ENCODE peak calls at places on chromosomes 6 and 20, in nine cellular contexts. One of them, this sample, is unnamed.

GRCh38 chr6:145112711-145113148 is 622.6 kb downstream of the EPM2A start:
- DNase-seq in ovary: no peak
- DNase-seq in psoas muscle: no peak
- DNase-seq in uterus: no peak
- DNase-seq in cardiac muscle cell: no peak
- DNase-seq in WERI-Rb-1: no peak
- DNase-seq in right atrium auricular region: no peak
- DNase-seq in neuronal stem cell: no peak
- DNase-seq in body of pancreas: no peak
- DNase-seq in this sample: no peak

GRCh38 chr6:133977983-133978895 is 25.2 kb downstream of the TBPL1 start:
- DNase-seq in ovary: no peak
- DNase-seq in psoas muscle: no peak
- DNase-seq in uterus: peak
- DNase-seq in cardiac muscle cell: no peak
- DNase-seq in WERI-Rb-1: peak
- DNase-seq in right atrium auricular region: no peak
- DNase-seq in neuronal stem cell: no peak
- DNase-seq in body of pancreas: peak
- DNase-seq in this sample: no peak

GRCh38 chr20:19782669-19783068 is 24.6 kb downstream of the RIN2 start:
- DNase-seq in ovary: no peak
- DNase-seq in psoas muscle: no peak
- DNase-seq in uterus: no peak
- DNase-seq in cardiac muscle cell: no peak
- DNase-seq in WERI-Rb-1: no peak
- DNase-seq in right atrium auricular region: no peak
- DNase-seq in neuronal stem cell: no peak
- DNase-seq in body of pancreas: no peak
- DNase-seq in this sample: no peak

GRCh38 chr20:10137533-10137932 is 81.1 kb upstream of the SNAP25 start:
- DNase-seq in ovary: no peak
- DNase-seq in psoas muscle: no peak
- DNase-seq in uterus: no peak
- DNase-seq in cardiac muscle cell: no peak
- DNase-seq in WERI-Rb-1: no peak
- DNase-seq in right atrium auricular region: no peak
- DNase-seq in neuronal stem cell: no peak
- DNase-seq in body of pancreas: no peak
- DNase-seq in this sample: no peak

GRCh38 chr6:152221806-152222628 is 414.5 kb downstream of the ESR1 start:
- DNase-seq in ovary: no peak
- DNase-seq in psoas muscle: no peak
- DNase-seq in uterus: no peak
- DNase-seq in cardiac muscle cell: no peak
- DNase-seq in WERI-Rb-1: no peak
- DNase-seq in right atrium auricular region: no peak
- DNase-seq in neuronal stem cell: no peak
- DNase-seq in body of pancreas: no peak
- DNase-seq in this sample: no peak

GRCh38 chr6:147287869-147288271 is 83.7 kb downstream of the STXBP5 start:
- DNase-seq in ovary: no peak
- DNase-seq in psoas muscle: no peak
- DNase-seq in uterus: no peak
- DNase-seq in cardiac muscle cell: no peak
- DNase-seq in WERI-Rb-1: no peak
- DNase-seq in right atrium auricular region: no peak
- DNase-seq in neuronal stem cell: no peak
- DNase-seq in body of pancreas: peak
- DNase-seq in this sample: no peak

GRCh38 chr20:37567671-37568588 is 40.3 kb upstream of the BLCAP start:
- DNase-seq in ovary: no peak
- DNase-seq in psoas muscle: peak
- DNase-seq in uterus: no peak
- DNase-seq in cardiac muscle cell: peak
- DNase-seq in WERI-Rb-1: peak
- DNase-seq in right atrium auricular region: peak
- DNase-seq in neuronal stem cell: no peak
- DNase-seq in body of pancreas: no peak
- DNase-seq in this sample: no peak

GRCh38 chr6:46781478-46782378 is 11.5 kb upstream of the MEP1A start:
- DNase-seq in ovary: peak
- DNase-seq in psoas muscle: no peak
- DNase-seq in uterus: peak
- DNase-seq in cardiac muscle cell: peak
- DNase-seq in WERI-Rb-1: peak
- DNase-seq in right atrium auricular region: no peak
- DNase-seq in neuronal stem cell: peak
- DNase-seq in body of pancreas: peak
- DNase-seq in this sample: no peak

GRCh38 chr6:53014034-53014433 is 18.9 kb upstream of the GSTA4 start:
- DNase-seq in ovary: no peak
- DNase-seq in psoas muscle: no peak
- DNase-seq in uterus: no peak
- DNase-seq in cardiac muscle cell: no peak
- DNase-seq in WERI-Rb-1: no peak
- DNase-seq in right atrium auricular region: no peak
- DNase-seq in neuronal stem cell: no peak
- DNase-seq in body of pancreas: no peak
- DNase-seq in this sample: no peak

GRCh38 chr6:53015486-53015885 is 20.4 kb upstream of the GSTA4 start:
- DNase-seq in ovary: no peak
- DNase-seq in psoas muscle: no peak
- DNase-seq in uterus: no peak
- DNase-seq in cardiac muscle cell: no peak
- DNase-seq in WERI-Rb-1: no peak
- DNase-seq in right atrium auricular region: no peak
- DNase-seq in neuronal stem cell: no peak
- DNase-seq in body of pancreas: no peak
- DNase-seq in this sample: no peak

GRCh38 chr6:53014744-53015143 is 19.7 kb upstream of the GSTA4 start:
- DNase-seq in ovary: no peak
- DNase-seq in psoas muscle: no peak
- DNase-seq in uterus: no peak
- DNase-seq in cardiac muscle cell: no peak
- DNase-seq in WERI-Rb-1: no peak
- DNase-seq in right atrium auricular region: no peak
- DNase-seq in neuronal stem cell: no peak
- DNase-seq in body of pancreas: no peak
- DNase-seq in this sample: no peak

GRCh38 chr6:53020005-53020744 is 25.1 kb upstream of the GSTA4 start:
- DNase-seq in ovary: no peak
- DNase-seq in psoas muscle: no peak
- DNase-seq in uterus: no peak
- DNase-seq in cardiac muscle cell: no peak
- DNase-seq in WERI-Rb-1: no peak
- DNase-seq in right atrium auricular region: no peak
- DNase-seq in neuronal stem cell: no peak
- DNase-seq in body of pancreas: no peak
- DNase-seq in this sample: no peak

GRCh38 chr6:53018443-53018842 is 23.4 kb upstream of the GSTA4 start:
- DNase-seq in ovary: no peak
- DNase-seq in psoas muscle: no peak
- DNase-seq in uterus: no peak
- DNase-seq in cardiac muscle cell: no peak
- DNase-seq in WERI-Rb-1: no peak
- DNase-seq in right atrium auricular region: no peak
- DNase-seq in neuronal stem cell: no peak
- DNase-seq in body of pancreas: no peak
- DNase-seq in this sample: no peak
- H3K27ac ChIP-seq in ovary: no peak
- H3K27ac ChIP-seq in psoas muscle: no peak
- H3K27ac ChIP-seq in uterus: no peak
- H3K27ac ChIP-seq in cardiac muscle cell: no peak
- H3K27ac ChIP-seq in WERI-Rb-1: no peak
- H3K27ac ChIP-seq in right atrium auricular region: no peak
- H3K27ac ChIP-seq in neuronal stem cell: no peak
- H3K27ac ChIP-seq in body of pancreas: no peak
- H3K27ac ChIP-seq in this sample: no peak

GRCh38 chr6:48826884-48827701 is 636.0 kb downstream of the MMUT start:
- DNase-seq in ovary: no peak
- DNase-seq in psoas muscle: no peak
- DNase-seq in uterus: no peak
- DNase-seq in cardiac muscle cell: no peak
- DNase-seq in WERI-Rb-1: no peak
- DNase-seq in right atrium auricular region: peak
- DNase-seq in neuronal stem cell: no peak
- DNase-seq in body of pancreas: no peak
- DNase-seq in this sample: no peak
- H3K27ac ChIP-seq in ovary: no peak
- H3K27ac ChIP-seq in psoas muscle: no peak
- H3K27ac ChIP-seq in uterus: no peak
- H3K27ac ChIP-seq in cardiac muscle cell: no peak
- H3K27ac ChIP-seq in WERI-Rb-1: no peak
- H3K27ac ChIP-seq in right atrium auricular region: no peak
- H3K27ac ChIP-seq in neuronal stem cell: no peak
- H3K27ac ChIP-seq in body of pancreas: no peak
- H3K27ac ChIP-seq in this sample: no peak

GRCh38 chr6:6697620-6698019 is 109.1 kb downstream of the LY86 start:
- DNase-seq in ovary: no peak
- DNase-seq in psoas muscle: no peak
- DNase-seq in uterus: peak
- DNase-seq in cardiac muscle cell: no peak
- DNase-seq in WERI-Rb-1: peak
- DNase-seq in right atrium auricular region: no peak
- DNase-seq in neuronal stem cell: no peak
- DNase-seq in body of pancreas: no peak
- DNase-seq in this sample: no peak

GRCh38 chr6:6696867-6697531 is 108.5 kb downstream of the LY86 start:
- DNase-seq in ovary: peak
- DNase-seq in psoas muscle: peak
- DNase-seq in uterus: no peak
- DNase-seq in cardiac muscle cell: peak
- DNase-seq in WERI-Rb-1: peak
- DNase-seq in right atrium auricular region: peak
- DNase-seq in neuronal stem cell: peak
- DNase-seq in body of pancreas: peak
- DNase-seq in this sample: no peak

GRCh38 chr6:6694368-6694780 is 105.9 kb downstream of the LY86 start:
- DNase-seq in ovary: no peak
- DNase-seq in psoas muscle: no peak
- DNase-seq in uterus: no peak
- DNase-seq in cardiac muscle cell: no peak
- DNase-seq in WERI-Rb-1: no peak
- DNase-seq in right atrium auricular region: no peak
- DNase-seq in neuronal stem cell: no peak
- DNase-seq in body of pancreas: no peak
- DNase-seq in this sample: no peak

GRCh38 chr6:6695711-6696048 is 107.2 kb downstream of the LY86 start:
- DNase-seq in ovary: no peak
- DNase-seq in psoas muscle: no peak
- DNase-seq in uterus: no peak
- DNase-seq in cardiac muscle cell: no peak
- DNase-seq in WERI-Rb-1: no peak
- DNase-seq in right atrium auricular region: no peak
- DNase-seq in neuronal stem cell: no peak
- DNase-seq in body of pancreas: no peak
- DNase-seq in this sample: no peak

DNA sequence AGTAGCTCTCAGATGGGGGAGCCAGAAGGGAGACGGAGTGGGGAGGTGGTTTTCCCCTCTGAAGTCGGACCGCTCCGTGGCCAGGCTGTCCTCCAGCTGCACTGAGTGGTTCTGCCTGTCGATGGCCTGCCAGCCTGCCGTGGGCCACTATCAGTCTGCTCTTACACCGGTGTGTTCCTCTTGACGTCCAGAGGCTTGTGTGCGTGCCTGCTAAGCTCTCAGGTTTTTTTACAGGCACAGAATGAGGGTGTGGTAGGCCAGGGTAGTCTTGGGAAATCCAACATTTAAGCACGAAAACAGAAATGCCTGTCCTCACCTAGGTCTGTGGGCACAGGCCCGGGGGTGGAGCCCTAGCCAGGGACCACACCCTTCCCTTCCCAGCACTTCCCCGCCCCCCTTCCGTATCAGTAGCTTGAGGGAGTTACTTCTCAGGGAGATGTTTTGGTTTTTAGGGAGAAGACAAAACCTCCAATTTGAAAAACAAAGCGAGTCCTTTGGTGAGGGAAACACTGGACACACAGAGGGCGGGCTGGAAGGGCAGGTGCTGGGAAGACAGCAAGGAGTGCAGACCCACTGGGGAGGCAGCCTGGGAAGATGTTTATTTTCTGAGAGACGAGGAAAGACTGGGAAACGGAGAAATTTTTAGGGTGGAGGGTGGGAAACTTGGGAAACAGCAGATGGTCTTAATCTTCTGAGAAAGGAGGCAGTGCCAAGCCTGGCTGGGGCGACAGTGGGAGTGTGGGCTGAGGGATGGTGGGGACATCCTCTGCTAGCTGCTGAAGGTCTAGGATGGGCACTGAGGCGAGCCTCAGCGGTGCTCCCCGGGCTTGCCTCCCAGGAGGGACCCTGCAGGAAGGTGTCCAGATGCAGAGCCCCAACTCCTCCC is 106.5 kb downstream of the LY86 start:
- DNase-seq in ovary: peak
- DNase-seq in psoas muscle: peak
- DNase-seq in uterus: peak
- DNase-seq in cardiac muscle cell: peak
- DNase-seq in WERI-Rb-1: no peak
- DNase-seq in right atrium auricular region: no peak
- DNase-seq in neuronal stem cell: no peak
- DNase-seq in body of pancreas: no peak
- DNase-seq in this sample: no peak
- H3K27ac ChIP-seq in ovary: peak
- H3K27ac ChIP-seq in psoas muscle: peak
- H3K27ac ChIP-seq in uterus: peak
- H3K27ac ChIP-seq in cardiac muscle cell: no peak
- H3K27ac ChIP-seq in WERI-Rb-1: no peak
- H3K27ac ChIP-seq in right atrium auricular region: peak
- H3K27ac ChIP-seq in neuronal stem cell: no peak
- H3K27ac ChIP-seq in body of pancreas: no peak
- H3K27ac ChIP-seq in this sample: no peak

GRCh38 chr6:39899540-39900295 is 34.5 kb downstream of the MOCS1 start:
- DNase-seq in ovary: peak
- DNase-seq in psoas muscle: no peak
- DNase-seq in uterus: no peak
- DNase-seq in cardiac muscle cell: no peak
- DNase-seq in WERI-Rb-1: no peak
- DNase-seq in right atrium auricular region: no peak
- DNase-seq in neuronal stem cell: no peak
- DNase-seq in body of pancreas: no peak
- DNase-seq in this sample: no peak

GRCh38 chr6:39901670-39902069 is 32.6 kb downstream of the MOCS1 start:
- DNase-seq in ovary: peak
- DNase-seq in psoas muscle: no peak
- DNase-seq in uterus: no peak
- DNase-seq in cardiac muscle cell: no peak
- DNase-seq in WERI-Rb-1: no peak
- DNase-seq in right atrium auricular region: no peak
- DNase-seq in neuronal stem cell: no peak
- DNase-seq in body of pancreas: no peak
- DNase-seq in this sample: no peak

GRCh38 chr6:39902786-39903465 is 31.3 kb downstream of the MOCS1 start:
- DNase-seq in ovary: peak
- DNase-seq in psoas muscle: no peak
- DNase-seq in uterus: no peak
- DNase-seq in cardiac muscle cell: no peak
- DNase-seq in WERI-Rb-1: peak
- DNase-seq in right atrium auricular region: no peak
- DNase-seq in neuronal stem cell: no peak
- DNase-seq in body of pancreas: no peak
- DNase-seq in this sample: no peak

GRCh38 chr6:39902136-39902535 is 32.1 kb downstream of the MOCS1 start:
- DNase-seq in ovary: no peak
- DNase-seq in psoas muscle: no peak
- DNase-seq in uterus: no peak
- DNase-seq in cardiac muscle cell: no peak
- DNase-seq in WERI-Rb-1: no peak
- DNase-seq in right atrium auricular region: no peak
- DNase-seq in neuronal stem cell: no peak
- DNase-seq in body of pancreas: no peak
- DNase-seq in this sample: no peak

DNA sequence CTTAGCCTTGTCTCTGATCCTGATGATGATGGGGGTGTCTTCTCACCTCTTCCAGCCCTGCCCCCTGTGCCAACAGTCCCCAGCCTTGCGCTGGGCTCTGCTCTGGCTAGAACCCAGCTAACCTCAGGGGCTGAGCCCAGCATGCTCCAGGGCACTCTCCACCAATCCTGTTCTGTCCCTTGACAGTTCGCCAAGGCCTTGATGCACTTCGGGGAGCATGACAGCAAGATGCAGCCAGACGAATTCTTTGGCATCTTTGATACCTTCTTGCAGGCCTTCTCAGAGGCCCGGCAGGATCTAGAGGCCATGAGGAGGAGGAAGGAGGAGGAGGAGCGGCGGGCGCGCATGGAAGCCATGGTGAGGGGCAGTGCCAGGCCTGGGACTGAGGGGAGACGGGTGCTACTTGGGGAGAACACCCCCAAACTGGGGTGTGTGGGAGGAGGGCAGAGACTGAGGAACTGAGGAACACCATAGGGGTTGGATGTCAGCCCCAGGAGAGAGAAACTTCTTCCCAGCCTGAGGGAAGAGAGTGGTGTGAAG is 33.1 kb downstream of the MOCS1 start:
- DNase-seq in ovary: peak
- DNase-seq in psoas muscle: no peak
- DNase-seq in uterus: no peak
- DNase-seq in cardiac muscle cell: no peak
- DNase-seq in WERI-Rb-1: no peak
- DNase-seq in right atrium auricular region: no peak
- DNase-seq in neuronal stem cell: no peak
- DNase-seq in body of pancreas: no peak
- DNase-seq in this sample: no peak
- H3K27ac ChIP-seq in ovary: no peak
- H3K27ac ChIP-seq in psoas muscle: peak
- H3K27ac ChIP-seq in uterus: no peak
- H3K27ac ChIP-seq in cardiac muscle cell: no peak
- H3K27ac ChIP-seq in WERI-Rb-1: no peak
- H3K27ac ChIP-seq in right atrium auricular region: no peak
- H3K27ac ChIP-seq in neuronal stem cell: no peak
- H3K27ac ChIP-seq in body of pancreas: no peak
- H3K27ac ChIP-seq in this sample: peak

This sample was measured in substantia nigra.